ENCODE peak calls at places on chromosome 7, in four cellular contexts. One of them, this sample, is unnamed.

GRCh38 chr7:84372155-84372621 is 177.6 kb upstream of the SEMA3A start:
- DNase-seq in cerebellum: no peak
- DNase-seq in nucleus accumbens: no peak
- DNase-seq in iris pigment epithelial cell: peak
- DNase-seq in this sample: no peak

GRCh38 chr7:147406521-147407115 is 1183.9 kb upstream of the C7orf33 start:
- DNase-seq in cerebellum: no peak
- DNase-seq in nucleus accumbens: no peak
- DNase-seq in iris pigment epithelial cell: peak
- DNase-seq in this sample: no peak

GRCh38 chr7:134757938-134758337 is 21.5 kb upstream of the CALD1 start:
- DNase-seq in cerebellum: no peak
- DNase-seq in nucleus accumbens: no peak
- DNase-seq in iris pigment epithelial cell: peak
- DNase-seq in this sample: no peak

GRCh38 chr7:127949670-127950069 is 81.6 kb downstream of the LRRC4 start:
- DNase-seq in cerebellum: no peak
- DNase-seq in nucleus accumbens: no peak
- DNase-seq in iris pigment epithelial cell: no peak
- DNase-seq in this sample: no peak

GRCh38 chr7:155466814-155467675 is 9.1 kb downstream of the EN2 start:
- DNase-seq in cerebellum: no peak
- DNase-seq in nucleus accumbens: no peak
- DNase-seq in iris pigment epithelial cell: no peak
- DNase-seq in this sample: no peak

GRCh38 chr7:117129538-117129955 is 176.2 kb downstream of the ST7 start:
- DNase-seq in cerebellum: no peak
- DNase-seq in nucleus accumbens: no peak
- DNase-seq in iris pigment epithelial cell: no peak
- DNase-seq in this sample: no peak

GRCh38 chr7:26723140-26723539 is 141.2 kb downstream of the SKAP2 start:
- DNase-seq in cerebellum: no peak
- DNase-seq in nucleus accumbens: no peak
- DNase-seq in iris pigment epithelial cell: no peak
- DNase-seq in this sample: no peak

GRCh38 chr7:143408686-143409551 is at the start of gene EPHA1:
- DNase-seq in cerebellum: peak
- DNase-seq in nucleus accumbens: no peak
- DNase-seq in iris pigment epithelial cell: no peak
- DNase-seq in this sample: no peak

GRCh38 chr7:80883188-80884025 is 35.4 kb downstream of the SEMA3C start:
- DNase-seq in cerebellum: no peak
- DNase-seq in nucleus accumbens: no peak
- DNase-seq in iris pigment epithelial cell: peak
- DNase-seq in this sample: no peak

GRCh38 chr7:7428806-7429205 is 106.9 kb downstream of the COL28A1 start:
- DNase-seq in cerebellum: no peak
- DNase-seq in nucleus accumbens: no peak
- DNase-seq in iris pigment epithelial cell: peak
- DNase-seq in this sample: no peak

GRCh38 chr7:69640925-69641594 is 42.8 kb downstream of the AUTS2 start:
- DNase-seq in cerebellum: no peak
- DNase-seq in nucleus accumbens: no peak
- DNase-seq in iris pigment epithelial cell: no peak
- DNase-seq in this sample: no peak

GRCh38 chr7:54858008-54858692 is 99.1 kb upstream of the SEC61G start:
- DNase-seq in cerebellum: no peak
- DNase-seq in nucleus accumbens: no peak
- DNase-seq in iris pigment epithelial cell: no peak
- DNase-seq in this sample: peak

GRCh38 chr7:52362521-52362920 is 672.9 kb upstream of the POM121L12 start:
- DNase-seq in cerebellum: no peak
- DNase-seq in nucleus accumbens: no peak
- DNase-seq in iris pigment epithelial cell: no peak
- DNase-seq in this sample: no peak

GRCh38 chr7:157552295-157552993 is 215.6 kb downstream of the DNAJB6 start:
- DNase-seq in cerebellum: no peak
- DNase-seq in nucleus accumbens: no peak
- DNase-seq in iris pigment epithelial cell: no peak
- DNase-seq in this sample: no peak

GRCh38 chr7:128323489-128324362 is 20.0 kb downstream of the RBM28 start:
- DNase-seq in cerebellum: no peak
- DNase-seq in nucleus accumbens: no peak
- DNase-seq in iris pigment epithelial cell: peak
- DNase-seq in this sample: no peak

GRCh38 chr7:111437736-111438135 is 124.6 kb downstream of the IMMP2L start:
- DNase-seq in cerebellum: no peak
- DNase-seq in nucleus accumbens: no peak
- DNase-seq in iris pigment epithelial cell: peak
- DNase-seq in this sample: no peak

GRCh38 chr7:40879941-40880558 is 745.2 kb downstream of the SUGCT start:
- DNase-seq in cerebellum: no peak
- DNase-seq in nucleus accumbens: no peak
- DNase-seq in iris pigment epithelial cell: peak
- DNase-seq in this sample: no peak

GRCh38 chr7:135380351-135380750 is 129.6 kb downstream of the CNOT4 start:
- DNase-seq in cerebellum: no peak
- DNase-seq in nucleus accumbens: no peak
- DNase-seq in iris pigment epithelial cell: no peak
- DNase-seq in this sample: no peak

GRCh38 chr7:43868681-43869017 is 668 bp downstream of the MRPS24 start:
- DNase-seq in cerebellum: no peak
- DNase-seq in nucleus accumbens: no peak
- DNase-seq in iris pigment epithelial cell: no peak
- DNase-seq in this sample: no peak

GRCh38 chr7:1906087-1906830 is 236.2 kb downstream of the ELFN1 start:
- DNase-seq in cerebellum: no peak
- DNase-seq in nucleus accumbens: no peak
- DNase-seq in iris pigment epithelial cell: no peak
- DNase-seq in this sample: no peak

GRCh38 chr7:123241809-123242208 is 42.0 kb upstream of the SLC13A1 start:
- DNase-seq in cerebellum: no peak
- DNase-seq in nucleus accumbens: no peak
- DNase-seq in iris pigment epithelial cell: no peak
- DNase-seq in this sample: peak

GRCh38 chr7:30476401-30477145 is 2.0 kb downstream of the NOD1 start:
- DNase-seq in cerebellum: no peak
- DNase-seq in nucleus accumbens: no peak
- DNase-seq in iris pigment epithelial cell: no peak
- DNase-seq in this sample: peak

GRCh38 chr7:91492317-91492716 is 228.1 kb downstream of the FZD1 start:
- DNase-seq in cerebellum: no peak
- DNase-seq in nucleus accumbens: no peak
- DNase-seq in iris pigment epithelial cell: no peak
- DNase-seq in this sample: no peak

GRCh38 chr7:141671705-141672496 is 30.1 kb downstream of the DENND11 start:
- DNase-seq in cerebellum: no peak
- DNase-seq in nucleus accumbens: no peak
- DNase-seq in iris pigment epithelial cell: no peak
- DNase-seq in this sample: no peak

GRCh38 chr7:82605247-82605864 is 161.8 kb upstream of the CACNA2D1 start:
- DNase-seq in cerebellum: peak
- DNase-seq in nucleus accumbens: no peak
- DNase-seq in iris pigment epithelial cell: peak
- DNase-seq in this sample: peak

GRCh38 chr7:84370114-84370513 is 175.5 kb upstream of the SEMA3A start:
- DNase-seq in cerebellum: no peak
- DNase-seq in nucleus accumbens: no peak
- DNase-seq in iris pigment epithelial cell: no peak
- DNase-seq in this sample: no peak

GRCh38 chr7:128662091-128662490 is 10.0 kb upstream of the GARIN1A start:
- DNase-seq in cerebellum: no peak
- DNase-seq in nucleus accumbens: no peak
- DNase-seq in iris pigment epithelial cell: no peak
- DNase-seq in this sample: no peak

GRCh38 chr7:66283003-66283920 is 78.1 kb downstream of the TPST1 start:
- DNase-seq in cerebellum: no peak
- DNase-seq in nucleus accumbens: no peak
- DNase-seq in iris pigment epithelial cell: peak
- DNase-seq in this sample: no peak

GRCh38 chr7:130733866-130734524 is at the start of gene KLF14:
- DNase-seq in cerebellum: no peak
- DNase-seq in nucleus accumbens: no peak
- DNase-seq in iris pigment epithelial cell: peak
- DNase-seq in this sample: no peak

GRCh38 chr7:84105582-84105981 is 89.0 kb downstream of the SEMA3A start:
- DNase-seq in cerebellum: no peak
- DNase-seq in nucleus accumbens: no peak
- DNase-seq in iris pigment epithelial cell: no peak
- DNase-seq in this sample: no peak

GRCh38 chr7:149719050-149719899 is 54.1 kb downstream of the ZNF467 start:
- DNase-seq in cerebellum: no peak
- DNase-seq in nucleus accumbens: no peak
- DNase-seq in iris pigment epithelial cell: peak
- DNase-seq in this sample: no peak

GRCh38 chr7:29299986-29300609 is 105.5 kb downstream of the CHN2 start:
- DNase-seq in cerebellum: no peak
- DNase-seq in nucleus accumbens: no peak
- DNase-seq in iris pigment epithelial cell: no peak
- DNase-seq in this sample: no peak

GRCh38 chr7:131011437-131011752 is 277.4 kb upstream of the KLF14 start:
- DNase-seq in cerebellum: no peak
- DNase-seq in nucleus accumbens: peak
- DNase-seq in iris pigment epithelial cell: no peak
- DNase-seq in this sample: no peak

GRCh38 chr7:601573-602340 is 82.1 kb upstream of the PDGFA start:
- DNase-seq in cerebellum: no peak
- DNase-seq in nucleus accumbens: no peak
- DNase-seq in iris pigment epithelial cell: peak
- DNase-seq in this sample: no peak

GRCh38 chr7:2757361-2757903 is 69.4 kb downstream of the AMZ1 start:
- DNase-seq in cerebellum: peak
- DNase-seq in nucleus accumbens: peak
- DNase-seq in iris pigment epithelial cell: no peak
- DNase-seq in this sample: no peak